ENCODE peak calls at places on chromosome 12, in nine cellular contexts. One of them, this sample, is unnamed.

GRCh38 chr12:104586325-104587048 is 129.7 kb downstream of the CHST11 start:
- DNase-seq in SK-N-SH: no peak
- DNase-seq in Peyer's patch: no peak
- DNase-seq in uterus: no peak
- DNase-seq in GM23248: no peak
- DNase-seq in aorta: no peak
- DNase-seq in fibroblast of pulmonary artery: no peak
- DNase-seq in transverse colon: no peak
- DNase-seq in choroid plexus epithelial cell: no peak
- DNase-seq in this sample: no peak

GRCh38 chr12:113684053-113684907 is 212.6 kb upstream of the LHX5 start:
- DNase-seq in SK-N-SH: peak; percentile 61
- DNase-seq in GM23248: no peak
- DNase-seq in aorta: no peak
- DNase-seq in transverse colon: no peak
- DNase-seq in uterus: no peak
- DNase-seq in fibroblast of pulmonary artery: no peak
- DNase-seq in choroid plexus epithelial cell: no peak
- DNase-seq in Peyer's patch: no peak
- DNase-seq in this sample: no peak

GRCh38 chr12:102950107-102950949 is 7.1 kb upstream of the ASCL1 start:
- DNase-seq in transverse colon: no peak
- DNase-seq in GM23248: peak; percentile 16
- DNase-seq in fibroblast of pulmonary artery: no peak
- DNase-seq in Peyer's patch: no peak
- DNase-seq in uterus: no peak
- DNase-seq in aorta: no peak
- DNase-seq in choroid plexus epithelial cell: no peak
- DNase-seq in SK-N-SH: no peak
- DNase-seq in this sample: no peak

GRCh38 chr12:1413930-1414329 is 180.5 kb downstream of the FBXL14 start:
- DNase-seq in choroid plexus epithelial cell: no peak
- DNase-seq in GM23248: no peak
- DNase-seq in aorta: no peak
- DNase-seq in transverse colon: no peak
- DNase-seq in Peyer's patch: no peak
- DNase-seq in fibroblast of pulmonary artery: no peak
- DNase-seq in SK-N-SH: no peak
- DNase-seq in uterus: no peak
- DNase-seq in this sample: no peak

GRCh38 chr12:115337693-115338543 is 653.9 kb upstream of the TBX3 start:
- DNase-seq in uterus: peak; percentile 42
- DNase-seq in transverse colon: peak; percentile 17
- DNase-seq in GM23248: peak; percentile 94
- DNase-seq in SK-N-SH: no peak
- DNase-seq in fibroblast of pulmonary artery: peak; percentile 91
- DNase-seq in Peyer's patch: no peak
- DNase-seq in choroid plexus epithelial cell: peak; percentile 91
- DNase-seq in aorta: peak; percentile 69
- DNase-seq in this sample: peak; percentile 16

GRCh38 chr12:89840162-89840922 is 131.7 kb upstream of the ATP2B1 start:
- DNase-seq in uterus: no peak
- DNase-seq in choroid plexus epithelial cell: peak; percentile 35
- DNase-seq in fibroblast of pulmonary artery: peak; percentile 20
- DNase-seq in Peyer's patch: no peak
- DNase-seq in aorta: no peak
- DNase-seq in GM23248: no peak
- DNase-seq in transverse colon: no peak
- DNase-seq in SK-N-SH: no peak
- DNase-seq in this sample: no peak

GRCh38 chr12:26345471-26346003 is 150.2 kb downstream of the SSPN start:
- DNase-seq in Peyer's patch: no peak
- DNase-seq in choroid plexus epithelial cell: no peak
- DNase-seq in GM23248: no peak
- DNase-seq in transverse colon: no peak
- DNase-seq in aorta: no peak
- DNase-seq in SK-N-SH: no peak
- DNase-seq in uterus: no peak
- DNase-seq in fibroblast of pulmonary artery: no peak
- DNase-seq in this sample: no peak

GRCh38 chr12:2084553-2085296 is 31.9 kb downstream of the CACNA1C start:
- DNase-seq in uterus: peak; percentile 59
- DNase-seq in GM23248: peak; percentile 96
- DNase-seq in choroid plexus epithelial cell: peak; percentile 47
- DNase-seq in transverse colon: no peak
- DNase-seq in fibroblast of pulmonary artery: peak; percentile 58
- DNase-seq in Peyer's patch: no peak
- DNase-seq in SK-N-SH: no peak
- DNase-seq in aorta: peak; percentile 82
- DNase-seq in this sample: peak; percentile 45

GRCh38 chr12:109087250-109087649 is 6.0 kb downstream of the ALKBH2 start:
- DNase-seq in uterus: no peak
- DNase-seq in transverse colon: no peak
- DNase-seq in aorta: no peak
- DNase-seq in fibroblast of pulmonary artery: no peak
- DNase-seq in choroid plexus epithelial cell: no peak
- DNase-seq in GM23248: no peak
- DNase-seq in SK-N-SH: no peak
- DNase-seq in Peyer's patch: peak; percentile 78
- DNase-seq in this sample: no peak

GRCh38 chr12:65823481-65824313 is 586 bp upstream of the HMGA2 start:
- DNase-seq in GM23248: peak; percentile 89
- DNase-seq in uterus: peak; percentile 17
- DNase-seq in transverse colon: peak; percentile 73
- DNase-seq in Peyer's patch: peak; percentile 83
- DNase-seq in choroid plexus epithelial cell: peak; percentile 67
- DNase-seq in aorta: peak; percentile 78
- DNase-seq in SK-N-SH: peak; percentile 41
- DNase-seq in fibroblast of pulmonary artery: peak; percentile 48
- DNase-seq in this sample: no peak

GRCh38 chr12:89417246-89417977 is 65.1 kb upstream of the DUSP6 start:
- DNase-seq in uterus: no peak
- DNase-seq in SK-N-SH: no peak
- DNase-seq in fibroblast of pulmonary artery: peak; percentile 45
- DNase-seq in GM23248: peak; percentile 75
- DNase-seq in choroid plexus epithelial cell: peak; percentile 50
- DNase-seq in transverse colon: no peak
- DNase-seq in aorta: no peak
- DNase-seq in Peyer's patch: no peak
- DNase-seq in this sample: no peak

GRCh38 chr12:56117778-56118687 is at the start of gene ZC3H10:
- DNase-seq in Peyer's patch: peak; percentile 96
- DNase-seq in choroid plexus epithelial cell: peak; percentile 100
- DNase-seq in fibroblast of pulmonary artery: peak; percentile 100
- DNase-seq in transverse colon: peak; percentile 99
- DNase-seq in uterus: peak; percentile 97
- DNase-seq in aorta: peak; percentile 98
- DNase-seq in SK-N-SH: peak; percentile 89
- DNase-seq in GM23248: peak; percentile 100
- DNase-seq in this sample: peak; percentile 96

GRCh38 chr12:31362759-31363415 is 36.9 kb upstream of the SINHCAF start:
- DNase-seq in GM23248: no peak
- DNase-seq in aorta: no peak
- DNase-seq in transverse colon: peak; percentile 65
- DNase-seq in Peyer's patch: peak; percentile 72
- DNase-seq in choroid plexus epithelial cell: peak; percentile 8
- DNase-seq in fibroblast of pulmonary artery: no peak
- DNase-seq in uterus: no peak
- DNase-seq in SK-N-SH: no peak
- DNase-seq in this sample: no peak

GRCh38 chr12:31363826-31364225 is 37.9 kb upstream of the SINHCAF start:
- DNase-seq in GM23248: no peak
- DNase-seq in fibroblast of pulmonary artery: no peak
- DNase-seq in aorta: no peak
- DNase-seq in transverse colon: no peak
- DNase-seq in Peyer's patch: no peak
- DNase-seq in SK-N-SH: no peak
- DNase-seq in uterus: no peak
- DNase-seq in choroid plexus epithelial cell: no peak
- DNase-seq in this sample: no peak

GRCh38 chr12:31361730-31362114 is 35.8 kb upstream of the SINHCAF start:
- DNase-seq in aorta: no peak
- DNase-seq in uterus: no peak
- DNase-seq in SK-N-SH: no peak
- DNase-seq in Peyer's patch: no peak
- DNase-seq in transverse colon: no peak
- DNase-seq in fibroblast of pulmonary artery: no peak
- DNase-seq in GM23248: no peak
- DNase-seq in choroid plexus epithelial cell: no peak
- DNase-seq in this sample: no peak

GRCh38 chr12:31363416-31363809 is 37.5 kb upstream of the SINHCAF start:
- DNase-seq in choroid plexus epithelial cell: no peak
- DNase-seq in fibroblast of pulmonary artery: no peak
- DNase-seq in GM23248: no peak
- DNase-seq in SK-N-SH: no peak
- DNase-seq in transverse colon: no peak
- DNase-seq in Peyer's patch: no peak
- DNase-seq in aorta: no peak
- DNase-seq in uterus: no peak
- DNase-seq in this sample: no peak

GRCh38 chr12:31362115-31362758 is 36.3 kb upstream of the SINHCAF start:
- DNase-seq in choroid plexus epithelial cell: peak; percentile 38
- DNase-seq in aorta: no peak
- DNase-seq in SK-N-SH: no peak
- DNase-seq in uterus: no peak
- DNase-seq in transverse colon: peak; percentile 58
- DNase-seq in fibroblast of pulmonary artery: no peak
- DNase-seq in GM23248: no peak
- DNase-seq in Peyer's patch: peak; percentile 65
- DNase-seq in this sample: no peak
- H3K4me3 ChIP-seq in choroid plexus epithelial cell: no peak overlapping the region
- H3K4me3 ChIP-seq in aorta: no peak overlapping the region
- H3K4me3 ChIP-seq in SK-N-SH: no peak overlapping the region
- H3K4me3 ChIP-seq in uterus: no peak overlapping the region
- H3K4me3 ChIP-seq in transverse colon: no peak overlapping the region
- H3K4me3 ChIP-seq in fibroblast of pulmonary artery: no peak overlapping the region
- H3K4me3 ChIP-seq in GM23248: no peak overlapping the region
- H3K4me3 ChIP-seq in Peyer's patch: peak overlapping the region; percentile 25
- H3K4me3 ChIP-seq in this sample: no peak overlapping the region

GRCh38 chr12:53004582-53004981 is 1.7 kb upstream of the EIF4B start:
- DNase-seq in Peyer's patch: no peak
- DNase-seq in SK-N-SH: no peak
- DNase-seq in transverse colon: no peak
- DNase-seq in aorta: no peak
- DNase-seq in choroid plexus epithelial cell: peak; percentile 63
- DNase-seq in uterus: no peak
- DNase-seq in fibroblast of pulmonary artery: peak; percentile 53
- DNase-seq in GM23248: peak; percentile 25
- DNase-seq in this sample: no peak
- H3K4me3 ChIP-seq in Peyer's patch: no peak overlapping the region
- H3K4me3 ChIP-seq in SK-N-SH: peak overlapping the region; percentile 91
- H3K4me3 ChIP-seq in transverse colon: no peak overlapping the region
- H3K4me3 ChIP-seq in aorta: no peak overlapping the region
- H3K4me3 ChIP-seq in choroid plexus epithelial cell: no peak overlapping the region
- H3K4me3 ChIP-seq in uterus: no peak overlapping the region
- H3K4me3 ChIP-seq in fibroblast of pulmonary artery: no peak overlapping the region
- H3K4me3 ChIP-seq in GM23248: peak overlapping the region; percentile 86
- H3K4me3 ChIP-seq in this sample: no peak overlapping the region

GRCh38 chr12:92926549-92926948 is 2.5 kb downstream of the EEA1 start:
- DNase-seq in uterus: no peak
- DNase-seq in aorta: no peak
- DNase-seq in transverse colon: no peak
- DNase-seq in choroid plexus epithelial cell: no peak
- DNase-seq in fibroblast of pulmonary artery: no peak
- DNase-seq in Peyer's patch: no peak
- DNase-seq in GM23248: no peak
- DNase-seq in SK-N-SH: no peak
- DNase-seq in this sample: no peak
- H3K4me3 ChIP-seq in uterus: no peak overlapping the region
- H3K4me3 ChIP-seq in aorta: no peak overlapping the region
- H3K4me3 ChIP-seq in transverse colon: no peak overlapping the region
- H3K4me3 ChIP-seq in choroid plexus epithelial cell: peak overlapping the region; percentile 81
- H3K4me3 ChIP-seq in fibroblast of pulmonary artery: peak overlapping the region; percentile 78
- H3K4me3 ChIP-seq in Peyer's patch: no peak overlapping the region
- H3K4me3 ChIP-seq in GM23248: peak overlapping the region; percentile 83
- H3K4me3 ChIP-seq in SK-N-SH: peak overlapping the region; percentile 73
- H3K4me3 ChIP-seq in this sample: peak overlapping the region; percentile 90

GRCh38 chr12:130716918-130717306 is 813 bp upstream of the RIMBP2 start:
- DNase-seq in SK-N-SH: no peak
- DNase-seq in aorta: no peak
- DNase-seq in choroid plexus epithelial cell: no peak
- DNase-seq in uterus: no peak
- DNase-seq in fibroblast of pulmonary artery: no peak
- DNase-seq in Peyer's patch: no peak
- DNase-seq in GM23248: no peak
- DNase-seq in transverse colon: no peak
- DNase-seq in this sample: no peak

GRCh38 chr12:130715150-130715995 is 726 bp downstream of the RIMBP2 start:
- DNase-seq in GM23248: no peak
- DNase-seq in Peyer's patch: no peak
- DNase-seq in uterus: peak; percentile 31
- DNase-seq in choroid plexus epithelial cell: no peak
- DNase-seq in fibroblast of pulmonary artery: no peak
- DNase-seq in SK-N-SH: peak; percentile 70
- DNase-seq in transverse colon: no peak
- DNase-seq in aorta: no peak
- DNase-seq in this sample: no peak

GRCh38 chr12:130714591-130715149 is 1.4 kb downstream of the RIMBP2 start:
- DNase-seq in fibroblast of pulmonary artery: no peak
- DNase-seq in aorta: no peak
- DNase-seq in uterus: peak; percentile 52
- DNase-seq in choroid plexus epithelial cell: no peak
- DNase-seq in transverse colon: no peak
- DNase-seq in SK-N-SH: peak; percentile 78
- DNase-seq in Peyer's patch: no peak
- DNase-seq in GM23248: no peak
- DNase-seq in this sample: no peak

GRCh38 chr12:130717752-130718151 is 1.7 kb upstream of the RIMBP2 start:
- DNase-seq in SK-N-SH: no peak
- DNase-seq in GM23248: no peak
- DNase-seq in transverse colon: no peak
- DNase-seq in choroid plexus epithelial cell: no peak
- DNase-seq in Peyer's patch: no peak
- DNase-seq in uterus: no peak
- DNase-seq in aorta: no peak
- DNase-seq in fibroblast of pulmonary artery: no peak
- DNase-seq in this sample: no peak

DNA sequence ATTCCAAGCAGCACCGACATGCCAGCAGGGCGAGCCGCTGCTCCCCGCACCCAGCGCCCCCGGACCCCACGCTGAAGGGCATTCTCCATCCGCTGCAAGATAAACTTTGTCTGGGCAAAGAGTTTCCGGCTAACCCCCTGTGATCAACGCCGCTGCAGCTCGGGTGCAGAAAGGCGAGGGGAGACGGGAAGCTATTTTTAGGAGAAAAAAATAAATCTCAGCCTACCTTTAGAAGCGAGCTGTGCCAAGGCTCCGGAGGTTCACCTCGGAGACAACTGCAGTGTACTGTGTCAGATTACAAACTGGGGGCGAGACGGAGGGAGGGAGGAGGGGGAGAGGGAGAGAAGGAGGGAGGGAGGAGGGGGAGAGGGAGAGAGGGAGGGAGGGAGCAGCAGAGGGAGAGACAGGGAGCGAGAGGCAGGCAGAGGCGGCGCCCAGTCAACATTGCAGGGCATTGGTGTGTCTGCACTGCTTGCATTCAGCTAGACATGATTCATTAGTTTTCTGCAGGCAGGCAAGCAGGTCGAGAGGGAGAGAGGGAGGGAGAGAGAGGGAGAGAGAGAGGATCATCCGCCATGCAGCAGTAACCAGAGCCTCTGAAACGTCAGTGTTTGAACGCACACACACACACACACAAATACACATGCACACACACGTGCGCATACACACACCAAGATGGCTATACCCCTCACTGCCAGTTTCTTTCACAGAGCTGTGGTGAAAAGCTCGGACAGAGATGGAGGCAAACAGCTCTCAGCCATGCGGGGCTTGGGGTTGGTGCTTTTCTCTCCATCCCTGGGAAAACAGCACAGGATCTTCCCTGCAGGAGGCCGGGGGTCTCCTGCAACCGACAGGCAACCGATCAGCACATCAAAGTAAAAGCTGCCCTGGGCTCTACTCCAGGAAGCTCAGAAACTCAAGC is at the start of gene RIMBP2:
- DNase-seq in fibroblast of pulmonary artery: peak; percentile 8
- DNase-seq in transverse colon: no peak
- DNase-seq in SK-N-SH: peak; percentile 62
- DNase-seq in GM23248: peak; percentile 39
- DNase-seq in Peyer's patch: no peak
- DNase-seq in uterus: peak; percentile 46
- DNase-seq in choroid plexus epithelial cell: peak; percentile 45
- DNase-seq in aorta: no peak
- DNase-seq in this sample: no peak
- H3K4me3 ChIP-seq in fibroblast of pulmonary artery: no peak within 1 kb of the TSS
- H3K4me3 ChIP-seq in transverse colon: peak within 1 kb of the TSS; percentile 17
- H3K4me3 ChIP-seq in SK-N-SH: no peak within 1 kb of the TSS
- H3K4me3 ChIP-seq in GM23248: no peak within 1 kb of the TSS
- H3K4me3 ChIP-seq in Peyer's patch: peak within 1 kb of the TSS; percentile 45
- H3K4me3 ChIP-seq in uterus: peak within 1 kb of the TSS; percentile 42
- H3K4me3 ChIP-seq in choroid plexus epithelial cell: no peak within 1 kb of the TSS
- H3K4me3 ChIP-seq in aorta: no peak within 1 kb of the TSS
- H3K4me3 ChIP-seq in this sample: peak within 1 kb of the TSS; percentile 54